ENCODE peak calls at places on chromosomes 3 and 15, in eight cellular contexts. K is mammary epithelial cell, C is iris pigment epithelial cell, Q is hepatocyte, Z is T-helper 2 cell, P is AG20443, V is tibial nerve, W is H54. X is an unnamed sample.
A peak's percentile ranks its signal among the peaks of the same experiment; 100 is the strongest.

GRCh38 chr15:69903476-69904295 is 194.0 kb downstream of the TLE3 start:
- DNase-seq in K (no peak), C (peak; percentile 77), Q (no peak), Z (no peak), P (peak; percentile 66), V (no peak), W (no peak), X (no peak)

GRCh38 chr15:60635507-60636352 is 156.8 kb upstream of the ICE2 start:
- DNase-seq in K (no peak), C (no peak), Q (no peak), Z (no peak), P (peak; percentile 27), V (no peak), W (peak; percentile 22), X (peak; percentile 6)

GRCh38 chr15:80026310-80026709 is 33.2 kb upstream of the ZFAND6 start:
- DNase-seq in K (no peak), C (no peak), Q (no peak), Z (no peak), P (no peak), V (no peak), W (no peak), X (no peak)

GRCh38 chr3:121970047-121970446 is 52.0 kb downstream of the ILDR1 start:
- DNase-seq in K (peak; percentile 63), C (peak; percentile 11), Q (no peak), Z (no peak), P (no peak), V (no peak), W (no peak), X (no peak)

GRCh38 chr3:119098620-119099222 is 47.2 kb upstream of the TEX55 start:
- DNase-seq in K (peak; percentile 23), C (peak; percentile 34), Q (peak; percentile 46), Z (peak; percentile 30), P (peak; percentile 55), V (peak; percentile 41), W (peak; percentile 7), X (no peak)

GRCh38 chr3:123085293-123085949 is 18.6 kb downstream of the PDIA5 start:
- DNase-seq in K (no peak), C (no peak), Q (peak; percentile 60), Z (no peak), P (no peak), V (no peak), W (no peak), X (no peak)

GRCh38 chr3:57778499-57778898 is 22.4 kb downstream of the SLMAP start:
- DNase-seq in K (peak; percentile 17), C (peak; percentile 75), Q (no peak), Z (peak; percentile 18), P (no peak), V (no peak), W (no peak), X (no peak)

GRCh38 chr3:73848173-73848751 is 223.5 kb upstream of the PDZRN3 start:
- DNase-seq in K (peak; percentile 13), C (peak; percentile 30), Q (peak; percentile 66), Z (no peak), P (peak; percentile 63), V (no peak), W (peak; percentile 3), X (no peak)

GRCh38 chr3:50089603-50089945 is 855 bp downstream of the RBM5 start:
- DNase-seq in K (no peak), C (peak; percentile 57), Q (no peak), Z (no peak), P (no peak), V (peak; percentile 17), W (peak; percentile 38), X (no peak)

GRCh38 chr3:13885704-13886010 is 5.8 kb upstream of the WNT7A start:
- DNase-seq in K (no peak), C (no peak), Q (no peak), Z (no peak), P (no peak), V (no peak), W (no peak), X (no peak)

GRCh38 chr3:37308247-37308646 is 133.9 kb upstream of the LRRFIP2 start:
- DNase-seq in K (peak; percentile 11), C (peak; percentile 42), Q (peak; percentile 26), Z (peak; percentile 34), P (peak; percentile 12), V (no peak), W (no peak), X (no peak)

GRCh38 chr3:192129586-192129985 is 597.8 kb downstream of the FGF12 start:
- DNase-seq in K (no peak), C (no peak), Q (no peak), Z (no peak), P (no peak), V (no peak), W (no peak), X (no peak)

GRCh38 chr3:171001957-171002694 is 24.4 kb downstream of the SLC2A2 start:
- DNase-seq in K (peak; percentile 57), C (peak; percentile 94), Q (peak; percentile 79), Z (no peak), P (no peak), V (no peak), W (no peak), X (no peak)

GRCh38 chr15:33559207-33559890 is 248.6 kb downstream of the RYR3 start:
- DNase-seq in K (no peak), C (no peak), Q (no peak), Z (no peak), P (no peak), V (no peak), W (no peak), X (no peak)

GRCh38 chr3:58490860-58491501 is 915 bp upstream of the KCTD6 start:
- DNase-seq in K (no peak), C (no peak), Q (no peak), Z (no peak), P (no peak), V (no peak), W (no peak), X (no peak)

GRCh38 chr15:56794150-56794922 is 61.0 kb upstream of the ZNF280D start:
- DNase-seq in K (no peak), C (peak; percentile 72), Q (no peak), Z (no peak), P (no peak), V (no peak), W (no peak), X (no peak)